ENCODE peak calls at places on chromosomes 5 and 9, in seven cellular contexts. K is foreskin fibroblast; C is kidney epithelial cell; M is stromal cell of bone marrow; B is cerebellar cortex; U is stimulated activated CD4-positive, alpha-beta T cell treated with anti-CD3 and anti-CD28 coated beads, Interleukin-15, amount 100 ng/mL, for 24 hours; E is T follicular helper cell. T is an unnamed sample.
A peak's percentile ranks its signal among the peaks of the same experiment; 100 is the strongest.

GRCh38 chr9:113566712-113567071 is 103.2 kb downstream of the RGS3 start:
- DNase-seq in K (no peak), C (no peak), M (no peak), B (no peak), U (no peak), E (no peak), T (no peak)

GRCh38 chr5:140575309-140575708 is 10.7 kb downstream of the SLC35A4 start:
- DNase-seq in K (peak; percentile 44), C (no peak), M (no peak), B (no peak), U (no peak), E (no peak), T (no peak)

GRCh38 chr9:86783884-86784283 is 163.4 kb downstream of the GAS1 start:
- DNase-seq in K (peak; percentile 88), C (no peak), M (peak; percentile 52), B (no peak), U (no peak), E (no peak), T (no peak)

GRCh38 chr9:112174965-112175795 is at the start of gene SUSD1:
- DNase-seq in K (peak; percentile 51), C (no peak), M (no peak), B (no peak), U (peak; percentile 46), E (no peak), T (peak; percentile 64)

GRCh38 chr9:82404484-82405280 is 416.1 kb downstream of the SPATA31D1 start:
- DNase-seq in K (peak; percentile 69), C (no peak), M (peak; percentile 7), B (no peak), U (no peak), E (no peak), T (no peak)

GRCh38 chr5:180120221-180121101 is 48.9 kb upstream of the RNF130 start:
- DNase-seq in K (no peak), C (no peak), M (no peak), B (peak; percentile 90), U (no peak), E (no peak), T (no peak)

GRCh38 chr5:73908440-73908839 is 282.4 kb downstream of the ARHGEF28 start:
- DNase-seq in K (no peak), C (no peak), M (no peak), B (no peak), U (no peak), E (no peak), T (no peak)

GRCh38 chr9:90287567-90288274 is 354.9 kb downstream of the DIRAS2 start:
- DNase-seq in K (no peak), C (no peak), M (no peak), B (peak; percentile 75), U (peak; percentile 13), E (no peak), T (peak; percentile 71)

GRCh38 chr9:27341545-27342294 is 44.8 kb upstream of the EQTN start:
- DNase-seq in K (no peak), C (no peak), M (no peak), B (no peak), U (no peak), E (no peak), T (no peak)

GRCh38 chr9:107638922-107639321 is 149.4 kb upstream of the KLF4 start:
- DNase-seq in K (peak; percentile 84), C (no peak), M (peak; percentile 72), B (no peak), U (no peak), E (no peak), T (no peak)

GRCh38 chr9:128628471-128629048 is 28.1 kb downstream of the DYNC2I2 start:
- DNase-seq in K (peak; percentile 41), C (no peak), M (no peak), B (peak; percentile 78), U (no peak), E (no peak), T (no peak)

GRCh38 chr9:88182501-88182900 is 44.2 kb upstream of the SPATA31C2 start:
- DNase-seq in K (no peak), C (no peak), M (no peak), B (no peak), U (no peak), E (no peak), T (no peak)

GRCh38 chr9:6305954-6306563 is 22.1 kb upstream of the TPD52L3 start:
- DNase-seq in K (peak; percentile 54), C (peak; percentile 10), M (peak; percentile 21), B (peak; percentile 42), U (no peak), E (no peak), T (peak; percentile 42)

GRCh38 chr5:99586878-99587277 is 658.1 kb upstream of the CHD1 start:
- DNase-seq in K (no peak), C (no peak), M (no peak), B (no peak), U (no peak), E (no peak), T (no peak)

GRCh38 chr5:138275379-138275782 is 960 bp upstream of the GFRA3 start:
- DNase-seq in K (no peak), C (no peak), M (no peak), B (no peak), U (no peak), E (no peak), T (no peak)

GRCh38 chr5:179164331-179165311 is 104.4 kb downstream of the ZNF354C start:
- DNase-seq in K (no peak), C (no peak), M (no peak), B (peak; percentile 57), U (no peak), E (no peak), T (no peak)

GRCh38 chr5:143646961-143647360 is 165.0 kb upstream of the HMHB1 start:
- DNase-seq in K (no peak), C (no peak), M (no peak), B (no peak), U (no peak), E (no peak), T (no peak)

GRCh38 chr9:93670208-93671029 is 94.0 kb downstream of the PHF2 start:
- DNase-seq in K (peak; percentile 40), C (no peak), M (no peak), B (no peak), U (peak; percentile 23), E (no peak), T (no peak)

GRCh38 chr5:140883927-140884697 is 2.2 kb downstream of the PCDHA13 start:
- DNase-seq in K (no peak), C (no peak), M (no peak), B (no peak), U (no peak), E (no peak), T (no peak)

GRCh38 chr9:83066771-83067170 is 3.8 kb upstream of the RASEF start:
- DNase-seq in K (peak; percentile 89), C (no peak), M (peak; percentile 91), B (no peak), U (no peak), E (no peak), T (no peak)

GRCh38 chr5:136749016-136749415 is 383.7 kb upstream of the TRPC7 start:
- DNase-seq in K (no peak), C (no peak), M (no peak), B (no peak), U (no peak), E (no peak), T (no peak)

GRCh38 chr5:125575561-125576504 is 829.4 kb upstream of the ZNF608 start:
- DNase-seq in K (peak; percentile 70), C (no peak), M (no peak), B (no peak), U (no peak), E (no peak), T (no peak)

GRCh38 chr5:167363065-167363464 is 928.4 kb upstream of the WWC1 start:
- DNase-seq in K (no peak), C (no peak), M (no peak), B (no peak), U (no peak), E (no peak), T (no peak)

GRCh38 chr9:109109962-109110325 is 9.8 kb downstream of the TMEM245 start:
- DNase-seq in K (no peak), C (no peak), M (no peak), B (no peak), U (no peak), E (no peak), T (no peak)

GRCh38 chr5:34686762-34687268 is 30.7 kb downstream of the RAI14 start:
- DNase-seq in K (peak; percentile 64), C (peak; percentile 100), M (peak; percentile 90), B (no peak), U (no peak), E (no peak), T (no peak)

GRCh38 chr5:126009566-126009965 is 413.6 kb upstream of the GRAMD2B start:
- DNase-seq in K (no peak), C (no peak), M (no peak), B (no peak), U (no peak), E (no peak), T (no peak)

GRCh38 chr5:155735388-155735787 is 591.6 kb upstream of the SGCD start:
- DNase-seq in K (no peak), C (no peak), M (no peak), B (no peak), U (no peak), E (no peak), T (no peak)

GRCh38 chr5:383621-384020 is 59.4 kb upstream of the EXOC3 start:
- DNase-seq in K (no peak), C (no peak), M (no peak), B (no peak), U (no peak), E (no peak), T (no peak)

GRCh38 chr5:137220523-137220927 is 278.6 kb downstream of the SPOCK1 start:
- DNase-seq in K (peak; percentile 84), C (peak; percentile 77), M (peak; percentile 72), B (peak; percentile 50), U (no peak), E (no peak), T (peak; percentile 31)

GRCh38 chr5:3854069-3854741 is 258.6 kb downstream of the IRX1 start:
- DNase-seq in K (no peak), C (no peak), M (no peak), B (no peak), U (no peak), E (no peak), T (no peak)

GRCh38 chr5:172284275-172284971 is 859 bp upstream of the UBTD2 start:
- DNase-seq in K (peak; percentile 45), C (no peak), M (no peak), B (no peak), U (peak; percentile 39), E (no peak), T (no peak)

GRCh38 chr9:72431036-72431435 is 66.0 kb upstream of the ZFAND5 start:
- DNase-seq in K (no peak), C (no peak), M (no peak), B (no peak), U (no peak), E (no peak), T (no peak)

GRCh38 chr5:142717582-142718215 is 31.8 kb upstream of the FGF1 start:
- DNase-seq in K (peak; percentile 85), C (no peak), M (peak; percentile 45), B (peak; percentile 60), U (no peak), E (no peak), T (no peak)

GRCh38 chr9:34995288-34996060 is 5.9 kb downstream of the DNAJB5 start:
- DNase-seq in K (peak; percentile 59), C (no peak), M (peak; percentile 27), B (peak; percentile 11), U (no peak), E (no peak), T (no peak)